ENCODE peak calls at places on chromosomes 6 and 20, in six cellular contexts. K is ELR; D is choroid plexus epithelial cell; X is CD8-positive, alpha-beta memory T cell; Z is neural progenitor cell; R is EH. E is an unnamed sample.

GRCh38 chr6:125923371-125923877 is 33.1 kb upstream of the HINT3 start:
- DNase-seq in K (no peak), D (peak), X (no peak), Z (no peak), R (no peak), E (no peak)

GRCh38 chr6:7467007-7467897 is 74.2 kb upstream of the DSP start:
- DNase-seq in K (no peak), D (peak), X (no peak), Z (peak), R (peak), E (no peak)

GRCh38 chr20:6629564-6629963 is 137.9 kb upstream of the BMP2 start:
- DNase-seq in K (no peak), D (no peak), X (no peak), Z (no peak), R (no peak), E (no peak)

GRCh38 chr20:38747495-38748096 is 664 bp upstream of the ACTR5 start:
- DNase-seq in K (no peak), D (no peak), X (no peak), Z (no peak), R (no peak), E (no peak)

GRCh38 chr6:67629268-67629667 is 1005.8 kb upstream of the ADGRB3 start:
- DNase-seq in K (no peak), D (peak), X (no peak), Z (no peak), R (peak), E (no peak)

GRCh38 chr20:62123450-62124118 is 1.3 kb downstream of the LSM14B start:
- DNase-seq in K (peak), D (peak), X (no peak), Z (peak), R (peak), E (no peak)

GRCh38 chr6:13275435-13275989 is 52.8 kb downstream of the TBC1D7 start:
- DNase-seq in K (no peak), D (no peak), X (no peak), Z (no peak), R (no peak), E (no peak)

GRCh38 chr20:33894798-33895197 is 83.7 kb downstream of the CHMP4B start:
- DNase-seq in K (peak), D (no peak), X (no peak), Z (no peak), R (peak), E (no peak)

GRCh38 chr6:45605971-45606370 is 228.2 kb upstream of the SUPT3H start:
- DNase-seq in K (no peak), D (peak), X (no peak), Z (no peak), R (no peak), E (no peak)

GRCh38 chr6:40489798-40490197 is 97.4 kb downstream of the LRFN2 start:
- DNase-seq in K (no peak), D (no peak), X (no peak), Z (no peak), R (no peak), E (no peak)

GRCh38 chr6:18115356-18115755 is 7.1 kb downstream of the NHLRC1 start:
- DNase-seq in K (peak), D (no peak), X (no peak), Z (no peak), R (no peak), E (no peak)

GRCh38 chr6:153146413-153146812 is 15.3 kb upstream of the RGS17 start:
- DNase-seq in K (peak), D (no peak), X (no peak), Z (no peak), R (no peak), E (no peak)

GRCh38 chr6:148525453-148525852 is 182.8 kb downstream of the SASH1 start:
- DNase-seq in K (peak), D (peak), X (no peak), Z (no peak), R (peak), E (no peak)

GRCh38 chr6:138107078-138107751 is at the start of gene PERP:
- DNase-seq in K (peak), D (peak), X (peak), Z (peak), R (peak), E (peak)

GRCh38 chr20:13338999-13339411 is 117.9 kb downstream of the ISM1 start:
- DNase-seq in K (no peak), D (no peak), X (no peak), Z (no peak), R (no peak), E (no peak)